ENCODE peak calls at places on chromosomes 4 and X, in nine cellular contexts. M is ovary, T is GM12878, E is tibial nerve, Q is breast epithelium, N is AG04450, Z is mammary epithelial cell, J is cardiac muscle cell, W is aorta. I is an unnamed sample. For H3K27me3, the result is how much of the 10 kb centered on the place peaks cover.

GRCh38 chrX:135436456-135436855 is 14.7 kb downstream of the SMIM10L2A start:
- DNase-seq in J (no peak), N (no peak), Q (no peak), Z (no peak), E (no peak), M (no peak), W (no peak), T (no peak), I (no peak)

GRCh38 chr4:171390626-171391025 is 422.6 kb upstream of the GALNTL6 start:
- DNase-seq in T (no peak), W (no peak), M (no peak), Z (no peak), N (no peak), E (no peak), J (no peak), Q (no peak), I (no peak)

GRCh38 chrX:19888419-19888879 is 1.0 kb upstream of the SH3KBP1 start:
- DNase-seq in T (no peak), Q (no peak), M (no peak), J (peak), E (peak), N (peak), W (no peak), Z (peak), I (no peak)

GRCh38 chr4:180521181-180521580 is 1722.0 kb upstream of the TENM3 start:
- DNase-seq in Q (no peak), Z (peak), W (no peak), T (no peak), J (no peak), N (no peak), E (no peak), M (no peak), I (no peak)

GRCh38 chrX:45267007-45267406 is 66.3 kb upstream of the DIPK2B start:
- DNase-seq in M (no peak), W (no peak), Z (no peak), N (no peak), E (no peak), J (no peak), T (no peak), Q (no peak), I (no peak)

GRCh38 chr4:3813151-3813905 is 47.1 kb downstream of the ADRA2C start:
- DNase-seq in J (no peak), T (no peak), M (no peak), Z (no peak), Q (no peak), N (no peak), E (no peak), W (peak), I (no peak)

GRCh38 chr4:138226351-138226750 is 15.8 kb downstream of the SLC7A11 start:
- DNase-seq in J (no peak), E (no peak), M (no peak), Q (no peak), T (no peak), Z (no peak), W (no peak), N (no peak), I (no peak)

GRCh38 chrX:989959-990510 is 222.4 kb downstream of the CRLF2 start:
- DNase-seq in J (no peak), Q (peak), Z (peak), T (peak), W (peak), N (no peak), M (peak), E (peak), I (peak)

GRCh38 chr4:164803702-164804101 is 49.8 kb downstream of the SMIM31 start:
- DNase-seq in Q (no peak), N (no peak), M (no peak), E (no peak), J (no peak), W (no peak), T (no peak), Z (no peak), I (no peak)

GRCh38 chrX:123487674-123488073 is 245.2 kb downstream of the THOC2 start:
- DNase-seq in Q (no peak), J (no peak), M (no peak), N (no peak), T (no peak), E (no peak), W (no peak), Z (no peak), I (no peak)

GRCh38 chr4:11698033-11698432 is 269.3 kb upstream of the HS3ST1 start:
- DNase-seq in E (no peak), M (no peak), Z (no peak), J (no peak), Q (no peak), T (no peak), N (no peak), W (no peak), I (no peak)

GRCh38 chrX:152428596-152428995 is 22.5 kb downstream of the GABRA3 start:
- DNase-seq in T (no peak), Z (no peak), N (no peak), M (no peak), E (no peak), J (no peak), Q (no peak), W (no peak), I (no peak)

GRCh38 chrX:141341341-141341740 is 99.0 kb upstream of the SPANXC start:
- DNase-seq in J (no peak), W (no peak), Z (peak), E (no peak), M (no peak), T (no peak), Q (no peak), N (peak), I (no peak)

GRCh38 chr4:87973283-87974169 is 2.0 kb upstream of the SPP1 start:
- DNase-seq in Z (peak), E (peak), T (no peak), N (peak), J (peak), M (peak), Q (peak), W (no peak), I (peak)

GRCh38 chr4:85127653-85128052 is 161.2 kb upstream of the WDFY3 start:
- DNase-seq in N (no peak), J (peak), E (no peak), Z (peak), W (no peak), M (no peak), T (no peak), Q (no peak), I (no peak)

GRCh38 chr4:89316931-89317366 is 9.3 kb upstream of the GPRIN3 start:
- DNase-seq in Z (no peak), J (no peak), N (no peak), Q (no peak), M (no peak), E (no peak), T (no peak), W (no peak), I (no peak)

GRCh38 chrX:103533428-103534216 is 14.3 kb upstream of the RAB40A start:
- DNase-seq in J (peak), E (peak), Z (peak), W (peak), M (peak), T (peak), N (peak), Q (peak), I (peak)

GRCh38 chrX:75131973-75132627 is 24.0 kb downstream of the ABCB7 start:
- DNase-seq in Q (no peak), N (no peak), M (no peak), E (no peak), Z (no peak), W (peak), T (no peak), J (no peak), I (no peak)

GRCh38 chr4:915595-915994 is 16.5 kb downstream of the GAK start:
- DNase-seq in W (no peak), Q (no peak), Z (no peak), T (no peak), N (no peak), E (peak), J (no peak), M (no peak), I (peak)

GRCh38 chr4:24794916-24795665 is at the start of gene SOD3:
- DNase-seq in M (peak), N (peak), Q (peak), Z (no peak), T (no peak), E (peak), W (peak), J (peak), I (peak)

GRCh38 chr4:156238171-156238570 is 284.5 kb upstream of the CTSO start:
- DNase-seq in M (no peak), Z (peak), W (no peak), N (no peak), E (no peak), Q (no peak), T (no peak), J (no peak), I (no peak)

GRCh38 chr4:74659576-74660411 is 134.5 kb downstream of the BTC start:
- DNase-seq in W (no peak), M (no peak), Q (peak), T (no peak), J (no peak), N (peak), E (no peak), Z (peak), I (no peak)

GRCh38 chrX:19670854-19671620 is 155.7 kb upstream of the MAP3K15 start:
- DNase-seq in J (no peak), E (peak), M (no peak), W (no peak), N (peak), T (no peak), Q (peak), Z (peak), I (no peak)

GRCh38 chr4:158053801-158054200 is 119.0 kb downstream of the GASK1B start:
- DNase-seq in E (no peak), Z (no peak), J (no peak), T (no peak), M (no peak), Q (no peak), W (no peak), N (no peak), I (no peak)

GRCh38 chr4:61922766-61923165 is 722.6 kb downstream of the ADGRL3 start:
- DNase-seq in M (no peak), J (no peak), T (no peak), Z (no peak), E (no peak), W (no peak), N (no peak), Q (no peak), I (no peak)

GRCh38 chr4:4987656-4988055 is 31.6 kb downstream of the CYTL1 start:
- DNase-seq in T (no peak), W (no peak), E (no peak), Q (no peak), N (no peak), J (no peak), Z (no peak), M (no peak), I (no peak)

GRCh38 chr4:3873446-3874415 is 107.5 kb downstream of the ADRA2C start:
- DNase-seq in J (peak), W (peak), E (no peak), M (no peak), Z (no peak), T (no peak), N (no peak), Q (no peak), I (peak)

GRCh38 chr4:134948110-134948642 is 746.6 kb upstream of the PABPC4L start:
- DNase-seq in Q (no peak), M (no peak), J (no peak), E (no peak), N (no peak), T (no peak), W (peak), Z (no peak), I (no peak)

GRCh38 chrX:134537179-134537945 is 77.4 kb downstream of the HPRT1 start:
- DNase-seq in M (no peak), E (no peak), W (no peak), N (no peak), T (no peak), Q (no peak), Z (no peak), J (no peak), I (no peak)

GRCh38 chr4:20809796-20810195 is 109.5 kb downstream of the PACRGL start:
- DNase-seq in Q (peak), T (no peak), N (no peak), J (peak), W (no peak), M (no peak), Z (peak), E (no peak), I (no peak)

GRCh38 chrX:53072418-53073114 is 9.6 kb upstream of the TSPYL2 start:
- DNase-seq in Z (no peak), N (no peak), J (no peak), M (no peak), W (no peak), Q (no peak), E (no peak), T (no peak), I (no peak)

GRCh38 chr4:165627128-165627527 is 245.9 kb upstream of the TLL1 start:
- DNase-seq in Z (no peak), J (no peak), N (no peak), T (no peak), E (no peak), M (no peak), Q (no peak), W (no peak), I (no peak)

GRCh38 chrX:137563681-137564651 is 2.0 kb upstream of the ZIC3 start:
- DNase-seq in E (no peak), N (no peak), M (no peak), J (no peak), W (no peak), T (no peak), Z (no peak), Q (no peak), I (no peak)
- H3K27me3 ChIP-seq in E (half or more), N (under half), M (under half), J (half or more), W (under half), T (under half), Z (under half), Q (under half), I (under half)

GRCh38 chr4:39354178-39354503 is 12.0 kb downstream of the RFC1 start:
- DNase-seq in Z (no peak), T (no peak), N (no peak), W (no peak), J (no peak), M (no peak), E (no peak), Q (no peak), I (no peak)
- H3K27ac ChIP-seq in Z (peak), T (peak), N (no peak), W (no peak), J (peak), M (peak), E (peak), Q (peak), I (peak)

GRCh38 chr4:81049310-81049709 is 18.8 kb downstream of the BMP3 start:
- DNase-seq in Q (no peak), N (no peak), J (peak), E (peak), M (no peak), Z (no peak), T (no peak), W (no peak), I (no peak)

GRCh38 chr4:81049861-81050423 is 19.4 kb downstream of the BMP3 start:
- DNase-seq in E (no peak), W (no peak), M (no peak), N (no peak), T (no peak), Q (no peak), J (no peak), Z (no peak), I (no peak)

GRCh38 chr4:81052119-81053068 is 21.9 kb downstream of the BMP3 start:
- DNase-seq in J (peak), Q (no peak), T (peak), Z (peak), N (peak), M (peak), W (no peak), E (peak), I (no peak)
- H3K27me3 ChIP-seq in J (under half), Q (under half), T (under half), Z (under half), N (under half), M (under half), W (under half), E (under half), I (under half)

GRCh38 chr4:38523054-38523453 is 140.9 kb upstream of the KLF3 start:
- DNase-seq in Q (no peak), N (no peak), Z (no peak), W (no peak), J (no peak), E (no peak), M (no peak), T (no peak), I (no peak)

GRCh38 chr4:38519671-38520070 is 144.3 kb upstream of the KLF3 start:
- DNase-seq in N (no peak), J (no peak), T (no peak), E (no peak), M (no peak), W (no peak), Z (no peak), Q (no peak), I (no peak)

GRCh38 chr4:38529189-38530115 is 134.5 kb upstream of the KLF3 start:
- DNase-seq in T (peak), Q (no peak), E (no peak), M (no peak), J (no peak), W (no peak), N (no peak), Z (no peak), I (no peak)

GRCh38 chr4:38526412-38526811 is 137.6 kb upstream of the KLF3 start:
- DNase-seq in M (no peak), N (no peak), W (no peak), T (no peak), E (no peak), J (no peak), Q (no peak), Z (no peak), I (no peak)

DNA sequence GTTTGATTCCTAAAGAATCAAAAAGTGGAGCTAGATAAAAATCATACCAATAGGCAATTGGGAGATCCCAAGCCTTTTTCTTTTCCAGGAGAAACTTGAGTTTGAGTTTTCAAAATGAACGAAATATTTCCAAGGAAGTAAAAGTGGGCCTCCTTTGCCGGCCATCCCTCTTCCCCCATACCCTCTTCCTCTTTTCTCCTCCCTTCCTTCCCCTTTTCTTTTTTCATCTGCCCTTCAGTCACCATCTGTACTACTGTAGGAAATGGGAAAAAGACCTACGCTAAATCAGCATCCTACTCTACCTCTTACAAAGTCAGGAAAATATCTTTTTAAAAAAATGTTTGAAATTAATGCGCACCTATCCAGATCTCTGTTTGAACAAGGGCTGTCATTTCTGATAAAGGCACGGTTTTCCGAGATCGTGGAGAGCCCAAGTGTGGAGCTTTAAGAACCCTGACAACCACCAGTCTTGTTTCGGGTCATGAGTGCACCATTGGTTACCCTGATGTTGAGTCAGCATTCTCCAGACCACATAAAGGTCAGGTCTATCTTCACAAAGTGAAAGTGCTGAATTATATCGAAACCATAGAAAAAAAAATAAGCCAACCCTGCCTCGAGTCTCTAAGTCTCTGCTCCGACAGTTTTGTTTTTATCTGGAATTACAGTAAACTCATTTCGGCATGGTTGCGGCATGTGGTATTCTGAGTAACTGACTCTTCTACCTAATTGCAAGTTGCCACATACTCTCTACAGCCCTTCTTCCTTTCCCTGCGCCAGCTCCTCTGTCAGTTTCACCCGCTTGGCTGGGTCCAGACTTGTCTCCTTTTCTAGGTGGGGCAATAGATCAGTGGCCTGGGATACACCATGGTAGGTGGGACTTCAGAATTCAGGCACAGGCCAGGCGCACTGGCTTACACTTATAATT is 140.2 kb upstream of the KLF3 start:
- DNase-seq in Z (peak), T (peak), J (no peak), Q (no peak), E (no peak), N (no peak), M (no peak), W (no peak), I (no peak)
- H3K27ac ChIP-seq in Z (no peak), T (peak), J (no peak), Q (no peak), E (no peak), N (no peak), M (no peak), W (no peak), I (no peak)

I was measured in tibial artery.